ENCODE peak calls at places on chromosome X, in seven cellular contexts. D is EH, R is germinal center, B is Peyer's patch, S is uterus, Z is hippocampal formation, F is astrocyte of the spinal cord. U is an unnamed sample.

GRCh38 chrX:140299411-140299810 is 205.5 kb downstream of the SOX3 start:
- DNase-seq in Z (no peak), F (no peak), R (no peak), D (no peak), S (no peak), B (no peak), U (no peak)

GRCh38 chrX:144791298-144791697 is 456.0 kb upstream of the SPANXN1 start:
- DNase-seq in Z (no peak), S (no peak), D (no peak), B (no peak), R (no peak), F (no peak), U (no peak)

GRCh38 chrX:46840946-46841740 is 4.3 kb downstream of the RP2 start:
- DNase-seq in R (no peak), S (no peak), D (peak), F (no peak), Z (peak), B (no peak), U (peak)

GRCh38 chrX:68685722-68686683 is 38.5 kb downstream of the STARD8 start:
- DNase-seq in F (peak), R (peak), S (peak), Z (no peak), B (no peak), D (peak), U (no peak)

GRCh38 chrX:113048480-113048879 is 207.8 kb upstream of the AMOT start:
- DNase-seq in S (no peak), F (no peak), Z (no peak), B (no peak), D (no peak), R (no peak), U (no peak)

GRCh38 chrX:36908801-36909403 is 99.3 kb upstream of the FAM47C start:
- DNase-seq in D (peak), B (no peak), S (no peak), F (peak), Z (no peak), R (no peak), U (no peak)

GRCh38 chrX:10423716-10424115 is 196.7 kb downstream of the MID1 start:
- DNase-seq in F (no peak), D (no peak), B (no peak), S (no peak), Z (no peak), R (no peak), U (no peak)

GRCh38 chrX:136064661-136065043 is 79.4 kb downstream of the SLC9A6 start:
- DNase-seq in R (no peak), F (no peak), B (no peak), S (no peak), D (no peak), Z (no peak), U (no peak)

GRCh38 chrX:69136546-69137331 is 28.5 kb downstream of the PJA1 start:
- DNase-seq in Z (peak), F (peak), R (no peak), B (no peak), D (no peak), S (peak), U (no peak)

GRCh38 chrX:21382715-21383114 is 8.5 kb downstream of the CNKSR2 start:
- DNase-seq in F (no peak), D (no peak), Z (no peak), R (peak), B (no peak), S (no peak), U (no peak)